ENCODE peak calls at places on chromosome 16, in nine cellular contexts. G is endothelial cell; Z is thoracic aorta; V is astrocyte of the cerebellum; J is lower leg skin; E is activated CD8-positive, alpha-beta T cell treated with anti-CD3 and anti-CD28 coated beads for 36 hours; D is uterus; Q is upper lobe of right lung; U is CD4-positive, alpha-beta T cell. P is an unnamed sample.

GRCh38 chr16:66004706-66005105 is 361.8 kb upstream of the CDH5 start:
- DNase-seq in G (no peak), Z (no peak), V (no peak), J (no peak), E (no peak), D (peak; percentile 36), Q (no peak), U (no peak), P (no peak)

GRCh38 chr16:51095114-51095872 is 55.8 kb downstream of the SALL1 start:
- DNase-seq in G (no peak), Z (no peak), V (no peak), J (no peak), E (no peak), D (no peak), Q (no peak), U (no peak), P (no peak)

GRCh38 chr16:685967-686366 is 1.8 kb upstream of the JMJD8 start:
- DNase-seq in G (peak; percentile 62), Z (no peak), V (no peak), J (no peak), E (no peak), D (no peak), Q (no peak), U (no peak), P (no peak)

GRCh38 chr16:74107795-74108610 is 188.6 kb upstream of the PSMD7 start:
- DNase-seq in G (peak; percentile 81), Z (no peak), V (no peak), J (no peak), E (peak; percentile 59), D (no peak), Q (no peak), U (no peak), P (no peak)

GRCh38 chr16:69762843-69763556 is 868 bp downstream of the WWP2 start:
- DNase-seq in G (no peak), Z (no peak), V (no peak), J (no peak), E (peak; percentile 27), D (no peak), Q (no peak), U (no peak), P (no peak)

GRCh38 chr16:28321700-28322411 is 29.5 kb downstream of the SBK1 start:
- DNase-seq in G (peak; percentile 74), Z (no peak), V (no peak), J (no peak), E (peak; percentile 65), D (no peak), Q (no peak), U (no peak), P (no peak)

GRCh38 chr16:55943257-55943656 is 68.1 kb upstream of the CES5A start:
- DNase-seq in G (no peak), Z (no peak), V (no peak), J (no peak), E (no peak), D (no peak), Q (no peak), U (no peak), P (no peak)

GRCh38 chr16:68235882-68236803 is at the start of gene ESRP2:
- DNase-seq in G (peak; percentile 24), Z (no peak), V (no peak), J (peak; percentile 93), E (peak; percentile 57), D (no peak), Q (peak; percentile 95), U (no peak), P (peak; percentile 83)

GRCh38 chr16:1152651-1153259 is at the start of gene CACNA1H:
- DNase-seq in G (peak; percentile 49), Z (no peak), V (no peak), J (no peak), E (peak; percentile 61), D (peak; percentile 71), Q (no peak), U (peak; percentile 49), P (no peak)

GRCh38 chr16:89187337-89188063 is 12.8 kb downstream of the SLC22A31 start:
- DNase-seq in G (no peak), Z (no peak), V (no peak), J (no peak), E (peak; percentile 66), D (no peak), Q (no peak), U (no peak), P (no peak)

GRCh38 chr16:2894231-2894630 is 11.2 kb downstream of the FLYWCH2 start:
- DNase-seq in G (no peak), Z (no peak), V (no peak), J (no peak), E (no peak), D (no peak), Q (no peak), U (no peak), P (no peak)

GRCh38 chr16:21283521-21284289 is 5.6 kb upstream of the CRYM start:
- DNase-seq in G (peak; percentile 76), Z (no peak), V (no peak), J (peak; percentile 87), E (peak; percentile 5), D (peak; percentile 29), Q (peak; percentile 76), U (no peak), P (peak; percentile 78)

DNA sequence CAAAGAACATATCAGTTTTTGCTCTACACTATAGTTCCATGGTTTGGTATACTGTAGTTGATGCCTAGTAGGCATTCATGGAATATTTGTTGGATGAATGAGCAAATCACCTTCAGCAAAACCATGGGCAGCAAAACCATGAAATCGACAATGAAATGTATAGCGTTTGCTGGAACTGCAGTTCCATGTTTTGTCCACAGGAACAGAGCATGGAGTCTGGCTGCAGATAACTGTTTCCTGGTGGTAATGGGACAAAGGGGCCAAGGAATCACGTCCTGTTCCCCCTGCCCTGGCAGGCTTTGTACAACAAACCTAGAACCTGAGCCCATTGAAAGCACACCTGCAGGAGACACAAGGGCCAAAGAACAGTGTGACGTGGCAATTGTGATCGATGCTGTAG is 101.1 kb downstream of the USP31 start:
- DNase-seq in G (no peak), Z (no peak), V (no peak), J (peak; percentile 29), E (no peak), D (no peak), Q (no peak), U (no peak), P (no peak)
- TF ChIP-seq CTCF in G (no peak), Z (no peak), V (peak; percentile 10), J (no peak), E (no peak), D (no peak), Q (no peak), U (no peak), P (peak; percentile 48)

DNA sequence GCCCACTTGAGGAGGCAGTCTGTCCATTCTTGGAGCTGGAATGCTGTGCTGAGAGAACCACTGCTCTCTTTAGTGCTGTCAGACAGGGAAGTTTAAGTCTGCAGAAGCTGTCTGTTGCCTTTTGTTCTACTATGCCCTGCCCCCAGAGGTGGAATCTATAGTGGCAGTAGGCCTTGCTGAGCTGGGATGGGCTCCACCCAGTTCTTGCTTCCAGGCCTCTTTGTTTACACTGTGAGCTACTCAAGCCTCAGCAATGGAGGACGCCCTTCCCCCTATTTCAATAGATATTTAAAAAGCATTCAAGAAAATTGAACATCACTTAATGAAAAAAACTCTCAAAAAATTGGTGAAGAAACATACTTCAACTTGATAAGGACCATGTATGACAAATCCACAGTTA is 313.5 kb downstream of the PHKB start:
- DNase-seq in G (peak; percentile 4), Z (no peak), V (no peak), J (no peak), E (no peak), D (no peak), Q (no peak), U (no peak), P (no peak)
- TF ChIP-seq CTCF in G (no peak), Z (no peak), V (no peak), J (no peak), E (no peak), D (no peak), Q (no peak), U (no peak), P (peak; percentile 46)

GRCh38 chr16:72850021-72850420 is 197.9 kb downstream of the ZFHX3 start:
- DNase-seq in G (no peak), Z (no peak), V (no peak), J (no peak), E (no peak), D (no peak), Q (peak; percentile 22), U (no peak), P (no peak)

GRCh38 chr16:72850863-72851262 is 197.1 kb downstream of the ZFHX3 start:
- DNase-seq in G (no peak), Z (peak; percentile 51), V (no peak), J (no peak), E (no peak), D (peak; percentile 36), Q (peak; percentile 26), U (no peak), P (no peak)

GRCh38 chr16:72847187-72848044 is 200.5 kb downstream of the ZFHX3 start:
- DNase-seq in G (peak; percentile 32), Z (no peak), V (no peak), J (peak; percentile 80), E (peak; percentile 40), D (no peak), Q (no peak), U (no peak), P (no peak)

GRCh38 chr16:72848045-72848410 is 199.9 kb downstream of the ZFHX3 start:
- DNase-seq in G (no peak), Z (no peak), V (no peak), J (peak; percentile 61), E (no peak), D (no peak), Q (no peak), U (no peak), P (no peak)

DNA sequence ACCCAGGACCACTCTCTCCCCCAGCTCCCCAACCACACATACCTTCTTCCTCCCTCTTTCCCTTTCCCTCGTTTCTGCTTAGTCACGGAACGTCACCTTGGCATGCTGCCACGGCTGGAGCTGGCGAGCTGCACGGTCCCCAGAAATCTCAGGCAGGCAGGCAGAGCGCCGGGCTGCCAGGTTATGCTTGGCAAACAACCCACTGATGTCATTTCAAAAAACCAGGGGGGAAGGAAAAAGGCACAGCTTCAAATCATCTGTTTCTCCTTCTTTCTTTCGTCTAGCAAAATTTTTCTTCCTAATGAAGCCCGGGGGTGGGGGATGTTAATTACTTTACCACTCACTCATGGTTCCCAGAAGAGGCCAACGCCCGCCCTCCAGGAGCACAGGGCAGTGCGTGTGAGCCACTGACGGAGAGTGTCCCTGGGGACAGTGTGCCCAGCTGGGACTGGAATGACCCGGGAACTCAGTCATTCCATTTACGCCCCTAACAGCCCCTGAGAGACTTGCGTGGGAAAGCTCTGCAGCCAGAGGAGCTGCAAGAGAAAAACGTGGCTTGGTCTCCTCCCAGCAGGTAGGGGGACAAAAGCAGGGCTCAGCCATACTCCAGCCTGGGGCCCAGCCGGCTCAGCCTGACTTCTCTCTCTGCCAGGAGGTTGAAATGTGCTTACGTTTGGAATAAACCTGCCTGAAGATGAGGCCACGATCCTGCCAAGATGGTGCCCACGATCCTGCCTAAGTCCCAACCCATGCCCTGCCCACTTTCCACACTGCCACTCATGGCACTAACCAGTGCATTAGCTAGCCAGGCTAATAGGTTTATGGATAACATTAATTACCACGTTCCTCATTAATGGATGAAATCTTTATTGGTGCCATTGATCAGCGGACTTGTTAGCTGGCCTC is 198.9 kb downstream of the ZFHX3 start:
- DNase-seq in G (no peak), Z (peak; percentile 86), V (peak; percentile 72), J (peak; percentile 95), E (no peak), D (peak; percentile 82), Q (peak; percentile 92), U (no peak), P (no peak)
- TF ChIP-seq CTCF in G (no peak), Z (peak; percentile 12), V (no peak), J (no peak), E (no peak), D (no peak), Q (no peak), U (no peak), P (no peak)

GRCh38 chr16:71883849-71884638 is at the start of gene ZNF821:
- DNase-seq in G (peak; percentile 91), Z (no peak), V (peak; percentile 28), J (peak; percentile 94), E (peak; percentile 78), D (peak; percentile 82), Q (peak; percentile 90), U (peak; percentile 60), P (peak; percentile 92)
- TF ChIP-seq CTCF in G (peak; percentile 53), Z (peak; percentile 43), V (peak; percentile 51), J (no peak), E (peak; percentile 27), D (peak; percentile 46), Q (no peak), U (no peak), P (peak; percentile 51)